ENCODE peak calls at places on chromosomes 12 and 14, in seven cellular contexts. L is HepG2, W is HCT116, K is GM12878, T is SK-N-SH, U is K562, Y is H1. B is an unnamed sample.

GRCh38 chr12:128796439-128797118 is 27.2 kb downstream of the SLC15A4 start:
- DNase-seq in K (no peak), U (no peak), T (no peak), W (no peak), L (no peak), Y (no peak), B (no peak)

GRCh38 chr12:123142948-123143752 is 7.7 kb downstream of the PITPNM2 start:
- DNase-seq in K (no peak), T (no peak), L (peak), U (peak), Y (no peak), W (peak), B (no peak)

GRCh38 chr14:31125231-31125630 is 82.4 kb downstream of the HECTD1 start:
- DNase-seq in W (no peak), T (no peak), L (no peak), U (no peak), K (no peak), Y (no peak), B (no peak)

GRCh38 chr14:94641632-94641955 is 29.4 kb downstream of the SERPINA3 start:
- DNase-seq in T (no peak), L (no peak), K (no peak), Y (no peak), W (no peak), U (no peak), B (no peak)

GRCh38 chr12:12398026-12398859 is 41.4 kb downstream of the BORCS5 start:
- DNase-seq in L (peak), Y (no peak), K (no peak), W (no peak), T (no peak), U (peak), B (peak)

GRCh38 chr12:67697443-67697842 is 48.9 kb downstream of the DYRK2 start:
- DNase-seq in K (no peak), L (no peak), Y (no peak), W (no peak), U (no peak), T (no peak), B (no peak)

GRCh38 chr12:3882896-3883564 is 9.8 kb upstream of the PARP11 start:
- DNase-seq in T (no peak), U (no peak), Y (no peak), K (no peak), W (peak), L (peak), B (no peak)

GRCh38 chr14:101876539-101876938 is 87.8 kb upstream of the DYNC1H1 start:
- DNase-seq in Y (no peak), U (no peak), L (no peak), W (no peak), K (peak), T (peak), B (no peak)

GRCh38 chr14:90864741-90865140 is 48.5 kb upstream of the TTC7B start:
- DNase-seq in T (no peak), Y (no peak), K (no peak), L (no peak), U (no peak), W (no peak), B (no peak)

GRCh38 chr12:12376636-12377448 is 20.0 kb downstream of the BORCS5 start:
- DNase-seq in W (peak), T (peak), Y (no peak), K (peak), U (peak), L (peak), B (no peak)

GRCh38 chr14:93991212-93991611 is 5.9 kb upstream of the CCDC197 start:
- DNase-seq in L (no peak), K (no peak), W (no peak), T (no peak), Y (no peak), U (no peak), B (no peak)

GRCh38 chr12:64028541-64028940 is 184.0 kb downstream of the SRGAP1 start:
- DNase-seq in W (no peak), U (no peak), L (no peak), K (no peak), T (no peak), Y (no peak), B (no peak)

GRCh38 chr14:36430169-36430568 is 89.9 kb downstream of the NKX2-1 start:
- DNase-seq in L (no peak), Y (no peak), U (no peak), T (no peak), K (no peak), W (no peak), B (no peak)

GRCh38 chr12:114238808-114239207 is 167.1 kb downstream of the TBX5 start:
- DNase-seq in U (no peak), Y (no peak), T (no peak), W (no peak), L (no peak), K (no peak), B (no peak)

GRCh38 chr14:94225460-94225989 is 51.4 kb downstream of the PPP4R4 start:
- DNase-seq in Y (no peak), T (peak), W (no peak), K (no peak), U (no peak), L (no peak), B (no peak)

GRCh38 chr12:5969156-5969973 is 24.3 kb upstream of the ANO2 start:
- DNase-seq in W (no peak), U (no peak), K (no peak), T (no peak), Y (no peak), L (no peak), B (no peak)

GRCh38 chr14:55731881-55732498 is 152.0 kb downstream of the KTN1 start:
- DNase-seq in Y (no peak), U (no peak), L (peak), K (no peak), T (no peak), W (peak), B (no peak)

GRCh38 chr12:96047621-96048211 is 12.3 kb upstream of the LTA4H start:
- DNase-seq in L (peak), K (peak), Y (no peak), T (no peak), W (peak), U (no peak), B (peak)

GRCh38 chr14:32027255-32027939 is 49.7 kb upstream of the ARHGAP5 start:
- DNase-seq in U (no peak), K (no peak), W (no peak), T (no peak), L (peak), Y (no peak), B (no peak)

GRCh38 chr12:42916143-42916542 is 326.6 kb upstream of the PRICKLE1 start:
- DNase-seq in K (no peak), W (no peak), U (no peak), L (no peak), T (no peak), Y (no peak), B (no peak)

GRCh38 chr14:38285962-38286361 is 30.1 kb upstream of the CLEC14A start:
- DNase-seq in Y (no peak), U (no peak), T (no peak), L (no peak), K (no peak), W (no peak), B (no peak)

GRCh38 chr14:68359862-68360552 is 432.9 kb downstream of the ZFP36L1 start:
- DNase-seq in L (no peak), K (no peak), T (no peak), W (peak), Y (no peak), U (peak), B (no peak)

GRCh38 chr12:108564724-108565123 is 2.3 kb downstream of the ISCU start:
- DNase-seq in Y (no peak), K (no peak), W (no peak), T (no peak), U (no peak), L (no peak), B (no peak)

GRCh38 chr14:24734917-24735500 is 101.0 kb upstream of the GZMB start:
- DNase-seq in U (peak), L (peak), W (peak), K (no peak), T (peak), Y (no peak), B (peak)

GRCh38 chr12:41486718-41487117 is 298.6 kb downstream of the PDZRN4 start:
- DNase-seq in L (no peak), W (no peak), Y (no peak), K (no peak), T (no peak), U (no peak), B (no peak)

GRCh38 chr14:100067971-100068959 is 3.0 kb downstream of the EVL start:
- DNase-seq in Y (no peak), L (no peak), W (peak), U (peak), T (no peak), K (peak), B (no peak)

GRCh38 chr14:100810435-100810834 is 15.5 kb upstream of the MEG3 start:
- DNase-seq in L (no peak), Y (no peak), K (no peak), W (no peak), U (no peak), T (no peak), B (no peak)

GRCh38 chr12:132433641-132434395 is 56.1 kb upstream of the FBRSL1 start:
- DNase-seq in Y (no peak), L (no peak), W (no peak), K (no peak), U (no peak), T (peak), B (peak)

DNA sequence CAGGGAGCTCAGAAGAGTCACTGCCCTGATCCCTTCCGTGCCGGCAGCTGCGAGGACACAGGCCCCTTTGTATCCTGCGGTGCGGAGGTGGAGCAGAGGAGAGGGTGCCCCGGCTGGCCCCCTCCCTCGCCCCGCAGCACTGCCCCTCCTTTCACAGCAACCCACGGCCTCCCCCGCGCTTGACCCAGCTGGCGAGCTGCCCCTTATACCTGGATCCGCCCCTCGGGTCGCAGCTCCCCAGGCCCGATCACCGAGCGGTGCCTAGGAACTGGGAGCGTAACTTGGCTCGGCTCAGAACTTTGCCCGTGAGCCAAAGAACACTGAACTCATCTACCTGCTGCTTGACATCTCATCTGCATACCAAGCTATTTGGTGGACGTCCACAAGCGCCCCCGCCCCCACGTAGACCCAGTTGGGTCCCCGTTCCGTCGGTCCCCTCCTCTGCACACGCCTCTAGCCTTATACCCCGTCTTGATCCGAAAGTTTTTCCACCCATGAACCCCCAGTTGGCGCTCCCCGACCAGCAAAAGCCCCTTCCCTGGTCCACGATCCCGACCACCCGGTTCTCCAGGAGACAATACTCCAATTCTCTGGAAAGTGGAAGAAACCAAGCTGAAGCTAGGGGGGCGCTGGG is 697 bp upstream of the DNAJC14 start:
- DNase-seq in K (no peak), U (peak), W (no peak), Y (no peak), L (no peak), T (peak), B (peak)
- TF ChIP-seq JUND in K (no peak), U (no peak), W (no peak), Y (no peak), L (no peak), T (no peak), B (no peak)

GRCh38 chr12:32917094-32917611 is 20.6 kb upstream of the PKP2 start:
- DNase-seq in W (no peak), K (no peak), L (no peak), U (no peak), T (no peak), Y (no peak), B (no peak)
- TF ChIP-seq JUND in W (no peak), K (no peak), L (no peak), U (no peak), T (no peak), Y (no peak), B (no peak)

GRCh38 chr12:26936559-26937442 is 980 bp downstream of the INTS13 start:
- DNase-seq in W (no peak), K (no peak), T (no peak), Y (no peak), L (no peak), U (no peak), B (no peak)
- TF ChIP-seq JUND in W (no peak), K (no peak), T (no peak), Y (no peak), L (no peak), U (no peak), B (no peak)

GRCh38 chr12:55929306-55929791 is 1.6 kb upstream of the DGKA start:
- DNase-seq in W (no peak), K (peak), U (no peak), T (no peak), Y (no peak), L (no peak), B (no peak)
- TF ChIP-seq JUND in W (no peak), K (no peak), U (no peak), T (no peak), Y (no peak), L (no peak), B (no peak)

B was measured in T47D.